ENCODE peak calls at places on chromosomes 6 and 20, in five cellular contexts. Z is HepG2, M is HCT116, L is GM23338, H is Panc1. N is an unnamed sample.

GRCh38 chr6:12911387-12911960 is 194.9 kb downstream of the PHACTR1 start:
- DNase-seq in H (no peak), Z (peak; percentile 18), M (no peak), L (peak; percentile 48), N (peak; percentile 16)

GRCh38 chr6:170268216-170269129 is 22.4 kb downstream of the DLL1 start:
- DNase-seq in L (no peak), H (no peak), Z (no peak), M (no peak), N (no peak)

GRCh38 chr6:15485875-15486274 is 177.0 kb downstream of the DTNBP1 start:
- DNase-seq in M (no peak), Z (no peak), L (no peak), H (no peak), N (no peak)

GRCh38 chr6:6915219-6915618 is 192.5 kb upstream of the RREB1 start:
- DNase-seq in Z (no peak), M (no peak), L (peak; percentile 30), H (no peak), N (no peak)

GRCh38 chr6:26457407-26457795 is 354 bp upstream of the BTN2A1 start:
- DNase-seq in H (no peak), M (no peak), L (peak; percentile 70), Z (no peak), N (no peak)

GRCh38 chr20:30630761-30631160 is 626.7 kb upstream of the DEFB115 start:
- DNase-seq in M (no peak), L (no peak), Z (no peak), H (no peak), N (no peak)

GRCh38 chr6:142842423-142843261 is 102.3 kb downstream of the HIVEP2 start:
- DNase-seq in M (no peak), L (no peak), Z (peak; percentile 59), H (peak; percentile 77), N (no peak)

GRCh38 chr6:85353012-85353411 is 96.9 kb upstream of the NT5E start:
- DNase-seq in L (no peak), M (no peak), H (no peak), Z (no peak), N (no peak)

GRCh38 chr6:15349379-15349778 is 103.5 kb downstream of the JARID2 start:
- DNase-seq in H (no peak), L (no peak), Z (no peak), M (no peak), N (no peak)

GRCh38 chr6:13794184-13794583 is 20.2 kb downstream of the MCUR1 start:
- DNase-seq in M (no peak), H (no peak), Z (no peak), L (no peak), N (no peak)

GRCh38 chr6:167863897-167864296 is 37.2 kb downstream of the AFDN start:
- DNase-seq in Z (no peak), L (no peak), M (no peak), H (no peak), N (no peak)

DNA sequence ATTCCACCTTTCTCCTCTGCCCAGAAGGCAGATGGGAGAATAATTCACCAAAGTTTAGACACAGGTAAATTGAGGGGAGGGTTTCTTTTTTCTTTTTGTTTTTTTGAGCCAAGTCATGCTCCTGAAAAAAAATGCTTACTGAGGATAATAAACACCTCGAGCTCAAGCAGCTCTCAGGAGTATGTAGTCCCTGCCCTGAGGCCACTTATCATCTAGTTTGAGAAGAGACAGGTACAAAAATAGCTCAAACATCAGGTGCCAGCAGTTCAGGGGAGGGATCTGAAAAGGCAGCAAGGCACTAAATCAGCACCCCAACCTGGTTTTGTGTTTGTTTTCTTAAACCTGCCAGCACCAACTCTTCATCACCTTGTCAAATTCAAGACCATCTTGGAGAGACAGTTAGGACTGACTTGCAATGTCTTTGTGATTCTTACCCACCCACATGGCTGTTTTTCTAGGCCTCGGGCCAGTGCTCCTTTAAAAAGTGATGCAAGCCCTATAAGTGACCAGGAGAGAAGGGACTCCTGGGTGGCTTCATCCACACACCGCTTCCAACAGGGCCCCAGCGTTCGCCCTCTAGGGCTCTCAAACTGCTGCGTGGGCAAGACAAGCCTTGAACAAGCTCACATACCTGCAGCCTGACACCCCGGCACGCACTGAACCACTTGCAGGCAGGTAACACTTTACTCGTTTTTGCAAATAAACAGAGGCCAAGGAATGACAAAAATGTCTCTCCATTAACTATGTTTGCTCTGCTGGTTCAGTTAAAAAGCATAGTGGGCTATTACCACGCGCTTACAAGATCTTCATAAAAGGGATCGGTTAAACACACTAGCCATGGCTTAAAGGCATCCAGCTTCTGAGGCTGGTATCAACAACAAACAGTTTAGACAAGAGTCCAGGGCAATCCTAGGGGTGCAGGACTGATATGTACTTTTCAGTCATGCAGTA is 13.9 kb downstream of the JAG1 start:
- DNase-seq in L (peak; percentile 60), Z (peak; percentile 48), H (no peak), M (no peak), N (no peak)
- TF ChIP-seq REST in L (no peak), Z (no peak), H (no peak), M (no peak), N (no peak)

GRCh38 chr20:38604873-38605303 is 3.3 kb downstream of the ARHGAP40 start:
- DNase-seq in M (no peak), H (peak; percentile 15), Z (peak; percentile 100), L (no peak), N (no peak)

GRCh38 chr20:38607351-38607750 is 5.7 kb downstream of the ARHGAP40 start:
- DNase-seq in Z (no peak), H (no peak), L (peak; percentile 27), M (no peak), N (no peak)

GRCh38 chr20:38609828-38610227 is 8.2 kb downstream of the ARHGAP40 start:
- DNase-seq in L (peak; percentile 27), Z (no peak), H (no peak), M (no peak), N (no peak)

GRCh38 chr20:38610521-38610920 is 8.9 kb downstream of the ARHGAP40 start:
- DNase-seq in L (no peak), M (no peak), Z (no peak), H (no peak), N (no peak)

DNA sequence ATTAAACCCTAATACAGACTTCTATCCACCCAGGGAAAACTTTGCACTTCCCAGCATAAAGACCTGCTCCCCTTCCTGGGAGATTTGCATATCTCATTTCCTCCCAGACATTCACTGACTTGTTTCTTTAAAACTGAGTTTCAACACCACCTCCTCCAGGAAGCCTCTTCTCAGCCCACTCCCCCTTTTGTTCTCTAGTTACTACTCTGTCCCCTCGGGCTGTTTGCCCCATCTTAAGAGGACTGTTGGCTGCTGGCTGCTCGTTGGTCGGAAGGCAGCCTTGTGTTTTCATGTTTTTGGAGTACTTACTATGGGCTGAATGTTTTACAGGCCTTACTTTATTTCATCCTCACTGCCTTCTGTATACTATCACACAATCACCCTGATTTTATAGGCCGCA is 6.6 kb downstream of the ARHGAP40 start:
- DNase-seq in M (no peak), L (peak; percentile 15), Z (no peak), H (no peak), N (no peak)
- TF ChIP-seq POLR2AphosphoS5 in M (no peak), L (no peak), Z (no peak), H (no peak), N (no peak)

DNA sequence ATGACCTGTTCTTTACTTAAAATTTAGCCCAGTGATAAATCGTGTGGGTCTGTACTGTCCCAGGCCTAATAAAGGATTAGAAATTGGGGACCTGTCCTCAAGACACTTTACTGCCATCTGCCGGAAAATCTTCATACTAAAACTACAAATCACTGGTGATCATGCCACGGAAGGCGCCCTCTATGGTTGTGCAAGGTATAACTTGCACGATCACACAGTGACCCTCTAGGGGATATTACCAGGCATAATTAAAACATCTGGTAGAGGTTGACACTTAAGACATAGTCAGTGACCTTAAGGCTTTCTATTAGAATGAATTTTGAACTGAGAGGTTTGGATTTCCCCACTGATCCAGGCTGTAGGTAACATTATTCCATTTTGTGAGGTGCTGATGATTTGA is 172.6 kb downstream of the BMP2 start:
- DNase-seq in Z (peak; percentile 69), M (no peak), L (peak; percentile 88), H (no peak), N (peak; percentile 3)
- TF ChIP-seq CTCF in Z (peak; percentile 63), M (peak; percentile 25), L (peak; percentile 89), H (peak; percentile 40), N (no peak)

GRCh38 chr20:49459684-49460083 is 22.8 kb downstream of the KCNB1 start:
- DNase-seq in L (no peak), Z (no peak), M (no peak), H (no peak), N (no peak)
- TF ChIP-seq REST in L (no peak), Z (no peak), M (no peak), H (no peak), N (no peak)

GRCh38 chr6:111124406-111124805 is 37.1 kb downstream of the SLC16A10 start:
- DNase-seq in L (no peak), M (no peak), Z (no peak), H (no peak), N (no peak)

DNA sequence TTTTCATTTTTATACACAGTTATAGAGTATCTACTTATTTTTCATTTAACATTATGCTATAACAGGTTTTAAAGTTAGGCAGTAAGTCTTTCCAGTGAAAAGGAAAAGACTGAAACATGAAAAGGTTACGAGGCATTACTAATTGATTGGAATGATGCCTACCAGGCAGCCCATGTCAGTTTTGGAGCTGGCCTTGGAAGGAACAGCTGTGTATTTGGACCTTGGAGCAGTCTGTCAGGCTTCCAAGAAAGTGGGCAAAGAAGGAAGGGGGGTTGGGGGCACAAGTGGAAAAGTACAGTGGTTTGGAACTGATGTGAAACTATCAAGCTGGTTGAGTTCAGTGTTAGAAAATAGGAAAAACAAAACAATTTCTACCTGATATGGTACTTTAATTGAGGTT is 41.7 kb downstream of the SLC16A10 start:
- DNase-seq in H (no peak), M (no peak), L (no peak), Z (peak; percentile 24), N (no peak)
- TF ChIP-seq POLR2AphosphoS5 in H (no peak), M (no peak), L (no peak), Z (no peak), N (no peak)

GRCh38 chr20:35342154-35342769 is 50.0 kb upstream of the FAM83C start:
- DNase-seq in H (no peak), L (peak; percentile 58), M (no peak), Z (no peak), N (peak; percentile 13)
- TF ChIP-seq CTCF in H (peak; percentile 38), L (peak; percentile 67), M (peak; percentile 18), Z (peak; percentile 35), N (no peak)

GRCh38 chr20:49867453-49868215 is 47.7 kb downstream of the SPATA2 start:
- DNase-seq in Z (no peak), H (no peak), M (no peak), L (peak; percentile 68), N (no peak)

GRCh38 chr20:49868538-49868937 is 46.8 kb downstream of the SPATA2 start:
- DNase-seq in L (no peak), H (no peak), Z (no peak), M (no peak), N (peak; percentile 26)

GRCh38 chr20:49865559-49865958 is 49.8 kb downstream of the SPATA2 start:
- DNase-seq in H (no peak), M (no peak), L (no peak), Z (no peak), N (no peak)

GRCh38 chr20:49863666-49864065 is 51.0 kb downstream of the SLC9A8 start:
- DNase-seq in Z (no peak), H (no peak), M (no peak), L (no peak), N (no peak)

GRCh38 chr20:49866051-49866450 is 49.3 kb downstream of the SPATA2 start:
- DNase-seq in H (no peak), Z (no peak), M (no peak), L (no peak), N (no peak)
- TF ChIP-seq REST in H (no peak), Z (no peak), M (no peak), L (no peak), N (no peak)